ENCODE peak calls at places on chromosomes 3 and 15, in nine cellular contexts. C, Q, V, Z, H, E, G, W and K are unnamed samples.
A peak's percentile ranks its signal among the peaks of the same experiment; 100 is the strongest.

GRCh38 chr3:129596194-129597086 is 10.0 kb downstream of the PLXND1 start:
- DNase-seq in C (peak; percentile 92), Q (no peak), V (peak; percentile 65), Z (no peak), H (no peak), E (peak; percentile 98), G (peak; percentile 96), W (peak; percentile 40), K (peak; percentile 78)

GRCh38 chr3:85330071-85330470 is 371.3 kb downstream of the CADM2 start:
- DNase-seq in C (no peak), Q (no peak), V (no peak), Z (no peak), H (no peak), E (no peak), G (no peak), W (no peak), K (no peak)

GRCh38 chr3:27943106-27943505 is 221.0 kb upstream of the EOMES start:
- DNase-seq in C (no peak), Q (no peak), V (peak; percentile 59), Z (peak; percentile 20), H (peak; percentile 29), E (no peak), G (no peak), W (peak; percentile 64), K (peak; percentile 83)

GRCh38 chr15:88505721-88506120 is 38.2 kb downstream of the MRPS11 start:
- DNase-seq in C (no peak), Q (no peak), V (no peak), Z (no peak), H (no peak), E (no peak), G (no peak), W (no peak), K (no peak)

GRCh38 chr15:48089664-48090063 is 31.1 kb upstream of the SLC24A5 start:
- DNase-seq in C (no peak), Q (no peak), V (no peak), Z (no peak), H (no peak), E (no peak), G (no peak), W (no peak), K (peak; percentile 60)

GRCh38 chr3:73259291-73259690 is 197.8 kb downstream of the EBLN2 start:
- DNase-seq in C (no peak), Q (no peak), V (no peak), Z (no peak), H (no peak), E (no peak), G (no peak), W (no peak), K (no peak)

GRCh38 chr3:141389703-141390102 is 21.4 kb downstream of the ZBTB38 start:
- DNase-seq in C (no peak), Q (no peak), V (no peak), Z (no peak), H (no peak), E (peak; percentile 24), G (peak; percentile 74), W (no peak), K (no peak)

GRCh38 chr3:27986204-27986879 is 255.1 kb upstream of the CMC1 start:
- DNase-seq in C (no peak), Q (no peak), V (peak; percentile 54), Z (no peak), H (no peak), E (no peak), G (no peak), W (peak; percentile 70), K (peak; percentile 79)

GRCh38 chr3:49839193-49839809 is 17.1 kb downstream of the TRAIP start:
- DNase-seq in C (peak; percentile 39), Q (peak; percentile 56), V (peak; percentile 81), Z (peak; percentile 52), H (peak; percentile 44), E (peak; percentile 80), G (peak; percentile 74), W (peak; percentile 56), K (peak; percentile 86)

GRCh38 chr3:126360714-126361060 is 3.5 kb upstream of the KLF15 start:
- DNase-seq in C (no peak), Q (no peak), V (no peak), Z (no peak), H (no peak), E (no peak), G (no peak), W (no peak), K (no peak)

GRCh38 chr3:32414527-32415202 is 23.0 kb downstream of the CMTM7 start:
- DNase-seq in C (peak; percentile 79), Q (no peak), V (no peak), Z (peak; percentile 70), H (no peak), E (no peak), G (peak; percentile 77), W (no peak), K (no peak)

GRCh38 chr3:32045091-32045964 is 61.1 kb upstream of the GPD1L start:
- DNase-seq in C (peak; percentile 76), Q (no peak), V (peak; percentile 55), Z (peak; percentile 74), H (peak; percentile 8), E (peak; percentile 70), G (peak; percentile 81), W (peak; percentile 38), K (peak; percentile 52)

GRCh38 chr3:48926425-48927392 is 8.1 kb downstream of the ARIH2 start:
- DNase-seq in C (no peak), Q (no peak), V (no peak), Z (peak; percentile 42), H (no peak), E (peak; percentile 45), G (no peak), W (no peak), K (no peak)

GRCh38 chr3:58654466-58654865 is 12.1 kb downstream of the FAM3D start:
- DNase-seq in C (no peak), Q (no peak), V (no peak), Z (no peak), H (no peak), E (no peak), G (no peak), W (no peak), K (no peak)

GRCh38 chr3:47007001-47007400 is 27.5 kb downstream of the NBEAL2 start:
- DNase-seq in C (no peak), Q (no peak), V (no peak), Z (no peak), H (no peak), E (no peak), G (no peak), W (no peak), K (no peak)

GRCh38 chr15:68337826-68338225 is 60.3 kb downstream of the FEM1B start:
- DNase-seq in C (no peak), Q (no peak), V (no peak), Z (peak; percentile 17), H (no peak), E (peak; percentile 20), G (no peak), W (no peak), K (no peak)

DNA sequence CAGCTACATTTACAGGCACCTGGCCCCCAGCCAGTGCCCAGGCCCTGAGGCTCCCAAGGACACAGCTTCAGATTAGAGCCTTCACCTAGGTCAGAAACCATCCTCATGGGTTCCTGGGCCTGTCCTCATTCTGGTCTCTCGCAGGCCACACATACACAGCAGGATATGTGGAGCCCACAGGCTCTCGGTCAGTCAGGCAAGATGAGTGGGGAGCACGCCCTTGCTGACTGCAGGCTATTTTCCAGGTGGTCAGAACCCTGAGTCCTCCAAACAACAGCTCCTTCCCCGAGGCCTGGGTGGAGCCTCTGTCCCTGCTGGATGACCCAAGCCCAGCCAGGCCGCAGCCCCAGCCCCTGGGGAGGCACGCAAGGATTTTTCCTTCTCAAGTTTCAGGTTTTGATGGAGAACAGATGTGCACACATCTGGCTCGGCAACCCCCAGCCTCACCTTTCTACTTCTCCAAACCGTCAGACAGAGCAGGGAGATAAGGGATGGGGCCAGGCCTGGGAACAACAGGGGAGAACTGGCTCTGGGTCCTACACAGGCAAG is 1.6 kb downstream of the STRA6 start:
- DNase-seq in C (peak; percentile 41), Q (no peak), V (peak; percentile 13), Z (no peak), H (no peak), E (peak; percentile 74), G (peak; percentile 52), W (no peak), K (no peak)
- H3K4me1 ChIP-seq in C (peaks cover 64% of the 10 kb centered on the region), Q (peaks cover 33% of the 10 kb centered on the region), V (peaks cover 43% of the 10 kb centered on the region), Z (peaks cover 53% of the 10 kb centered on the region), H (peaks cover 67% of the 10 kb centered on the region), E (peaks cover 81% of the 10 kb centered on the region), G (peaks cover 26% of the 10 kb centered on the region), W (peaks cover 18% of the 10 kb centered on the region), K (peaks cover 25% of the 10 kb centered on the region)

DNA sequence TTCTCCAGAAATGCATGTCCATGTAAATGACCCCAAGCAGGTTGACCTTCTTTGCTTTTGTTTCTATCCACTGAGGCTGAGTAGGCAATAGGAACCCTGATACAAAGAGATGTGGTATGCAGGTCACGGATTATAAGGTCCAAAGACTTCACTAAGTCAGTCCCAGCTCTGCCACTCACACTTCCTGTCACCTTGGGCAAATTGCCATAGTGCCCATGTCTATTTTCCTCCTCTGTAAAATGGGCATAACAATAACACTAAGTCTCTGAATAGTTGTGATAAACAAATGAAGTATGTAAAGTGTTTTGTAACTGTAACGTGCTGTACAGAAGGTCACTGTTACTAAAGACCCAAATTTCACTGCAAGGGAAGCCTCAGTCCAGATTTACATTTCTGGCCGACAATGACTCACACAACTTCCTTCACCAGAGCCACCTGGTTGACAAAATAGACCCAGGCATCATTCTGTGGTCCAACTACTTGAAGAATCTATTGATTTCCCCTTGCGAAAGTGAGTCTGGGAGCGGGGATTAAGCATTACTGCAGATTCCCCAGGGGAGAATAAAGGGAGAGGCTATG is 175.4 kb upstream of the LPP start:
- DNase-seq in C (no peak), Q (no peak), V (no peak), Z (no peak), H (no peak), E (peak; percentile 50), G (peak; percentile 43), W (no peak), K (no peak)
- H3K9ac ChIP-seq in C (no peak overlapping the region), Q (no peak overlapping the region), V (no peak overlapping the region), Z (no peak overlapping the region), H (no peak overlapping the region), E (no peak overlapping the region), G (no peak overlapping the region), W (no peak overlapping the region), K (no peak overlapping the region)

DNA sequence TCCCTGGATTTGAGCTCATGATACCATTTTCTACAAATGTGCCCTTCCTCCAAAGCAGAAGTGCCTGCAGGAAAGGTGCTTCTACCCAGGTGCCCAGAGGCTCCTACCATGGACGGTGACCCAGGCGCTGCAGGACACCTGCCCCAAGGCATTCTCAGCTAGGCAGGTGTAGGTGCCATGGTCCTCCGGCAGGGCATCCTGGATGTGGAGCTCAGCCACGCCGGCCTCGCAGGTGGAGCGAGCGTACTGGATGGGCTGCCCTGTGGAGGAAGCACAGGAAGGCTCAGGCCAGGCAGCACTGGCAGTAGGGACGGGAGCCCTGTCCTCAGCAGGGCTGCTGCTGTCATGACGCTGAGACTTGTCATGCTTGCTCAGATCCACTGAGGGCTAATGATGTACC is 137.2 kb upstream of the HACD2 start:
- DNase-seq in C (no peak), Q (no peak), V (no peak), Z (no peak), H (no peak), E (no peak), G (no peak), W (no peak), K (no peak)
- H3K27ac ChIP-seq in C (no peak overlapping the region), Q (no peak overlapping the region), V (no peak overlapping the region), Z (no peak overlapping the region), H (no peak overlapping the region), E (no peak overlapping the region), G (no peak overlapping the region), W (no peak overlapping the region), K (no peak overlapping the region)

DNA sequence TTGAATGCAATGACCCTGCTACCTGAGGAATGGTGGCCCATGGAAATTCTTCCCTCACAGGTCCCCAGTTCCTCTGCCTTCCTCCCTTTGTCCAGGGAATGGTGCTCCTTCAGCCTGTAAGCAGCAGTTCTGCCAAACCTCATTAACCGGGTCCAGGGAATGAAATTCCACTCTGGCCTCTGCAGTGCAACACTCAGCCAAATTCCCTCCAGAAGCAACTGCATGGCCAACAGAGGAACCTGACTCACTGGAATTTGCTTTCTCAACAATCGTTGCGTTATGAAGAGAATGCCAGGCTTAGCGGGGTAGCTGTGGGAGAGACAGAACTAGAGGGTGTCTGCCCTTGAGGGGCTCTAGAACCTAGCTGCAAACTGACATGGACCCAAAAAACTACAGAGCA is 449.4 kb upstream of the PROK2 start:
- DNase-seq in C (peak; percentile 84), Q (no peak), V (no peak), Z (peak; percentile 28), H (no peak), E (no peak), G (peak; percentile 50), W (no peak), K (peak; percentile 26)
- H3K4me1 ChIP-seq in C (peaks cover 7% of the 10 kb centered on the region), Q (no peaks in the 10 kb centered on the region), V (no peaks in the 10 kb centered on the region), Z (no peaks in the 10 kb centered on the region), H (no peaks in the 10 kb centered on the region), E (no peaks in the 10 kb centered on the region), G (no peaks in the 10 kb centered on the region), W (no peaks in the 10 kb centered on the region), K (no peaks in the 10 kb centered on the region)